ENCODE peak calls at places on chromosomes 2 and 18, in six cellular contexts. K, W, R, I, S and L are unnamed samples.
A peak's percentile ranks its signal among the peaks of the same experiment; 100 is the strongest.

GRCh38 chr2:189444322-189444721 is 3.0 kb downstream of the WDR75 start:
- DNase-seq in K (no peak), W (peak; percentile 16), R (peak; percentile 31), I (peak; percentile 31), S (no peak), L (no peak)

GRCh38 chr2:241598487-241598886 is 38.5 kb downstream of the THAP4 start:
- DNase-seq in K (no peak), W (peak; percentile 11), R (no peak), I (peak; percentile 30), S (no peak), L (no peak)

GRCh38 chr18:7157760-7158159 is 40.2 kb upstream of the LAMA1 start:
- DNase-seq in K (no peak), W (no peak), R (no peak), I (no peak), S (no peak), L (no peak)

GRCh38 chr18:24068945-24069693 is 54.6 kb downstream of the TTC39C start:
- DNase-seq in K (no peak), W (no peak), R (no peak), I (no peak), S (no peak), L (no peak)

GRCh38 chr18:76980663-76981387 is 151.8 kb downstream of the MBP start:
- DNase-seq in K (no peak), W (no peak), R (no peak), I (no peak), S (peak; percentile 79), L (no peak)

GRCh38 chr2:99336780-99337163 is 417 bp upstream of the EIF5B start:
- DNase-seq in K (no peak), W (no peak), R (no peak), I (peak; percentile 52), S (no peak), L (no peak)

GRCh38 chr18:11994708-11995444 is 13.6 kb downstream of the IMPA2 start:
- DNase-seq in K (no peak), W (no peak), R (no peak), I (peak; percentile 44), S (peak; percentile 61), L (no peak)

GRCh38 chr18:70160075-70160678 is 45.3 kb downstream of the RTTN start:
- DNase-seq in K (no peak), W (no peak), R (no peak), I (no peak), S (no peak), L (no peak)

GRCh38 chr18:61882296-61883004 is 10.4 kb downstream of the RNF152 start:
- DNase-seq in K (no peak), W (peak; percentile 51), R (no peak), I (peak; percentile 70), S (no peak), L (no peak)

GRCh38 chr2:145085616-145086015 is 565.7 kb upstream of the ZEB2 start:
- DNase-seq in K (no peak), W (no peak), R (no peak), I (no peak), S (no peak), L (no peak)

GRCh38 chr2:43293744-43294695 is 67.6 kb upstream of the ZFP36L2 start:
- DNase-seq in K (no peak), W (peak; percentile 97), R (peak; percentile 85), I (peak; percentile 99), S (no peak), L (no peak)

GRCh38 chr2:143075711-143076110 is 53.5 kb upstream of the ARHGAP15 start:
- DNase-seq in K (no peak), W (no peak), R (no peak), I (no peak), S (no peak), L (no peak)

GRCh38 chr2:57516740-57517340 is 529.8 kb upstream of the VRK2 start:
- DNase-seq in K (no peak), W (peak; percentile 24), R (peak; percentile 38), I (peak; percentile 56), S (no peak), L (no peak)

GRCh38 chr2:205655775-205656425 is 26.4 kb upstream of the NRP2 start:
- DNase-seq in K (no peak), W (no peak), R (no peak), I (no peak), S (no peak), L (no peak)

GRCh38 chr2:88919087-88919738 is 227.7 kb downstream of the RPIA start:
- DNase-seq in K (no peak), W (no peak), R (peak; percentile 0), I (peak; percentile 21), S (no peak), L (no peak)

GRCh38 chr18:6920099-6920955 is 190.8 kb downstream of the ARHGAP28 start:
- DNase-seq in K (no peak), W (peak; percentile 64), R (peak; percentile 52), I (peak; percentile 53), S (no peak), L (no peak)

GRCh38 chr2:216404010-216404618 is 8.2 kb upstream of the SMARCAL1 start:
- DNase-seq in K (no peak), W (peak; percentile 18), R (peak; percentile 43), I (peak; percentile 30), S (no peak), L (no peak)

GRCh38 chr2:96489261-96489660 is 15.9 kb downstream of the NEURL3 start:
- DNase-seq in K (no peak), W (no peak), R (no peak), I (no peak), S (no peak), L (no peak)

GRCh38 chr18:9117980-9118841 is 15.7 kb downstream of the NDUFV2 start:
- DNase-seq in K (no peak), W (peak; percentile 52), R (peak; percentile 24), I (peak; percentile 87), S (no peak), L (no peak)

GRCh38 chr2:210443527-210443926 is 33.0 kb downstream of the LANCL1 start:
- DNase-seq in K (no peak), W (no peak), R (no peak), I (no peak), S (no peak), L (no peak)

GRCh38 chr18:48548404-48548771 is 9.6 kb downstream of the CTIF start:
- DNase-seq in K (no peak), W (peak; percentile 82), R (no peak), I (peak; percentile 85), S (no peak), L (peak; percentile 78)

GRCh38 chr2:11123856-11124759 is 31.2 kb upstream of the SLC66A3 start:
- DNase-seq in K (no peak), W (peak; percentile 45), R (peak; percentile 85), I (peak; percentile 47), S (peak; percentile 86), L (no peak)

GRCh38 chr2:9690716-9691498 is 60.1 kb upstream of the YWHAQ start:
- DNase-seq in K (no peak), W (no peak), R (no peak), I (no peak), S (no peak), L (no peak)

GRCh38 chr2:11750917-11751316 is 4.5 kb downstream of the LPIN1 start:
- DNase-seq in K (no peak), W (peak; percentile 79), R (no peak), I (peak; percentile 47), S (no peak), L (no peak)

GRCh38 chr2:1498176-1498575 is 84.9 kb downstream of the TPO start:
- DNase-seq in K (no peak), W (no peak), R (no peak), I (no peak), S (peak; percentile 65), L (no peak)

GRCh38 chr18:63831080-63831788 is 56.0 kb downstream of the SERPINB7 start:
- DNase-seq in K (no peak), W (peak; percentile 76), R (no peak), I (no peak), S (no peak), L (no peak)

GRCh38 chr2:9897331-9897737 is 54.1 kb downstream of the TAF1B start:
- DNase-seq in K (no peak), W (peak; percentile 99), R (no peak), I (peak; percentile 100), S (no peak), L (peak; percentile 83)

GRCh38 chr2:199230091-199230490 is 227.6 kb downstream of the SATB2 start:
- DNase-seq in K (no peak), W (peak; percentile 81), R (no peak), I (no peak), S (no peak), L (no peak)

GRCh38 chr2:12051831-12052230 is 305.4 kb downstream of the LPIN1 start:
- DNase-seq in K (no peak), W (no peak), R (no peak), I (peak; percentile 54), S (no peak), L (no peak)

GRCh38 chr2:8149985-8150547 is 531.8 kb upstream of the ID2 start:
- DNase-seq in K (no peak), W (no peak), R (no peak), I (no peak), S (no peak), L (no peak)

GRCh38 chr2:52959801-52960200 is 807.8 kb upstream of the CHAC2 start:
- DNase-seq in K (no peak), W (no peak), R (no peak), I (no peak), S (no peak), L (no peak)

GRCh38 chr2:52960891-52961290 is 806.7 kb upstream of the CHAC2 start:
- DNase-seq in K (no peak), W (no peak), R (no peak), I (no peak), S (no peak), L (no peak)

GRCh38 chr2:52956115-52956514 is 811.5 kb upstream of the CHAC2 start:
- DNase-seq in K (no peak), W (no peak), R (no peak), I (no peak), S (no peak), L (no peak)

GRCh38 chr2:52955079-52955478 is 812.5 kb upstream of the CHAC2 start:
- DNase-seq in K (no peak), W (no peak), R (no peak), I (no peak), S (no peak), L (no peak)

GRCh38 chr2:52956766-52957165 is 810.8 kb upstream of the CHAC2 start:
- DNase-seq in K (no peak), W (no peak), R (no peak), I (no peak), S (no peak), L (no peak)
- TF ChIP-seq CTCF in K (no peak), W (peak; percentile 12), R (no peak), I (no peak), S (no peak), L (no peak)

GRCh38 chr2:161232571-161232970 is 72.3 kb downstream of the TANK start:
- DNase-seq in K (no peak), W (no peak), R (no peak), I (no peak), S (no peak), L (no peak)
- TF ChIP-seq CTCF in K (no peak), W (no peak), R (no peak), I (no peak), S (no peak), L (no peak)

DNA sequence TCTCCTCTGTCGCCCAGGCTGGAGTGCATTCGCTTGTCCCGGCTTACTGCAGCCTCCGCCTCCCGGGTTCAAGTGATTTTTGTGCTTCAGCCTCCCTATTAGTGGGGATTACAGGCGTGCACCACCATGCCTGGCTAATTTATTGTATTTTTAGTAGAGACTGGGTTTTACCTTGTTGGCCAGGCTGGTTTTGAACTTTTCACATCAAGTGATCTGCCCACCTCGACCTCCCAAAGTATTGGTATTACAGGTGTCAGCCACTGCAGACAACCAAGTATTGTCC is 1.1 kb downstream of the RPS27A start:
- DNase-seq in K (no peak), W (no peak), R (no peak), I (no peak), S (no peak), L (no peak)
- TF ChIP-seq CTCF in K (no peak), W (no peak), R (no peak), I (no peak), S (no peak), L (no peak)

GRCh38 chr2:226799211-226799975 is at the start of gene IRS1:
- DNase-seq in K (no peak), W (peak; percentile 71), R (peak; percentile 74), I (peak; percentile 34), S (peak; percentile 90), L (no peak)
- TF ChIP-seq CTCF in K (no peak), W (no peak), R (peak; percentile 70), I (peak; percentile 39), S (no peak), L (no peak)